ENCODE peak calls at places on chromosomes 2 and 18, in ten cellular contexts. G, L, M, K, C, T, P, Q, F and A are unnamed samples.

GRCh38 chr18:23880931-23881330 is 133.6 kb upstream of the TTC39C start:
- DNase-seq in Q (no peak), K (no peak), L (no peak), G (no peak), P (no peak), M (no peak), T (no peak), F (no peak), C (no peak), A (no peak)

GRCh38 chr18:14144628-14144895 is 12.3 kb upstream of the ZNF519 start:
- DNase-seq in P (no peak), M (no peak), T (no peak), K (no peak), F (no peak), G (no peak), Q (no peak), C (no peak), L (no peak), A (no peak)

GRCh38 chr2:239019193-239019581 is 171.3 kb downstream of the TWIST2 start:
- DNase-seq in M (no peak), K (no peak), T (no peak), Q (no peak), F (no peak), G (no peak), C (no peak), L (no peak), P (no peak), A (no peak)

GRCh38 chr2:185628985-185629384 is 109.6 kb upstream of the FSIP2 start:
- DNase-seq in C (no peak), K (no peak), Q (peak; percentile 56), M (no peak), T (no peak), L (peak; percentile 29), P (peak; percentile 17), F (no peak), G (no peak), A (no peak)

GRCh38 chr2:28160986-28161425 is 231.7 kb upstream of the FOSL2 start:
- DNase-seq in G (no peak), T (no peak), K (peak; percentile 96), P (no peak), M (peak; percentile 80), Q (no peak), F (peak; percentile 80), C (no peak), L (no peak), A (no peak)

GRCh38 chr18:31648966-31649429 is 35.4 kb downstream of the B4GALT6 start:
- DNase-seq in K (peak; percentile 68), G (no peak), Q (no peak), C (no peak), L (peak; percentile 78), T (no peak), F (peak; percentile 23), P (no peak), M (peak; percentile 43), A (no peak)

GRCh38 chr18:13265901-13266207 is 47.3 kb downstream of the LDLRAD4 start:
- DNase-seq in L (no peak), P (no peak), K (no peak), T (no peak), C (no peak), F (no peak), Q (no peak), M (no peak), G (no peak), A (no peak)

GRCh38 chr2:73902284-73902683 is 9.5 kb downstream of the ACTG2 start:
- DNase-seq in C (no peak), P (no peak), G (no peak), K (no peak), Q (no peak), T (no peak), L (no peak), M (no peak), F (no peak), A (no peak)

GRCh38 chr18:41162781-41163180 is 792.3 kb upstream of the PIK3C3 start:
- DNase-seq in T (no peak), F (no peak), G (no peak), Q (no peak), K (no peak), C (no peak), P (no peak), L (no peak), M (no peak), A (no peak)

DNA sequence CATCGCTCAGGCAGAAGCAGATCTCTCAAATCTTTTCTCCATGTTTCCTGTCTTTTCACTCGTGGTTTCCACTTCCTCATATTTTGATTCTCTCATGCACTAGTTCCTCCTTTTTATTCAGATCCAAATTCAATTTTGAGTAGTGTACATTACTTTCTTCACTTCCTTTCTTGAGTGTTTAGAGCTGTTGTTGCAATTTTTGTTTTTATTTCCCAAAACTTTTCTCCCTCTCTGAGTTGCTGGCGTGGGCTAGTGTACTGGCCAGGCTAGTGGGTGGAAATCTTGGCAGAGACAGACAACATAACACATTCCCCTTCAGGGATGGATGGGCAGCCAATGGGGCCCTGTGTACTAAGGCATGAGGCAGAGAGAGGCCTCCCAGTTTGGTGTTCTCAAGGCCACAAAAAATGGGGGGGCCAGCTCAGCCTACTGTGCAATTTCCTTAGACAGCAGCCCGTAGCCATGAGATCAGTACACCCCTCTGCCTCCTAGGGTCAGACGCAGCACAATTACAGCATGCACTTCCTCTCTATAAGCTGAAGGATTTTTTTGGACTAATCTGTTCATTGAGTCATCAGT is 145.1 kb upstream of the PID1 start:
- DNase-seq in Q (no peak), K (peak; percentile 47), L (no peak), F (peak; percentile 95), M (peak; percentile 71), G (peak; percentile 54), C (peak; percentile 38), T (no peak), P (no peak), A (no peak)
- TF ChIP-seq CTCF in Q (no peak), K (no peak), L (no peak), F (peak; percentile 14), M (no peak), G (no peak), C (no peak), T (no peak), P (no peak), A (no peak)

DNA sequence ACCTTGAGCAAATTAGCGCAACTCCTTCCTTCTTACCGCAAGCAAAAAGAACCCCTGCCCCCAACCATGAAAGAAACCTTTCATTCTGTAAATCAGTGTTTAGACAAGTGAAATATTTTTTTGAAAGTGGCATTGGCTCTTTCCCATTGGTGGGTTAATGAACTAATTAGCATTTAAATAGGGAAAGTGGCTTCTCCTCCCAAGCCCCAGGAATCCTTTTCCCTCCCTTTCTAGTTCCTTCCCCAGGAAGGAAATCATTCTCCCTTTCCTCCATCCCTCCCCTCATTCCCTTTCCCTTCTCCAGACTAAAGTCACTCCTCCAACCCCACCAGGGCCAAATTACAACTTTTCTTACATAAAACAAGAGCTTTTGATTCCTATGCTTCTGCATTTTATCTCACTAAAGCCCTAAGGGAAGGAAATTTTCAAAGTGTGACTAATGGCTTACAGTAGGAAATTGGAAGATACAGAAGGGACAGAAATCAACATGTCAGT is 22.9 kb upstream of the TYMS start:
- DNase-seq in K (no peak), F (no peak), Q (peak; percentile 6), T (no peak), P (no peak), L (no peak), G (no peak), C (no peak), M (no peak), A (no peak)
- H3K4me3 ChIP-seq in K (no peak overlapping the region), F (no peak overlapping the region), Q (no peak overlapping the region), T (no peak overlapping the region), P (no peak overlapping the region), L (no peak overlapping the region), G (no peak overlapping the region), C (no peak overlapping the region), M (no peak overlapping the region), A (no peak overlapping the region)

DNA sequence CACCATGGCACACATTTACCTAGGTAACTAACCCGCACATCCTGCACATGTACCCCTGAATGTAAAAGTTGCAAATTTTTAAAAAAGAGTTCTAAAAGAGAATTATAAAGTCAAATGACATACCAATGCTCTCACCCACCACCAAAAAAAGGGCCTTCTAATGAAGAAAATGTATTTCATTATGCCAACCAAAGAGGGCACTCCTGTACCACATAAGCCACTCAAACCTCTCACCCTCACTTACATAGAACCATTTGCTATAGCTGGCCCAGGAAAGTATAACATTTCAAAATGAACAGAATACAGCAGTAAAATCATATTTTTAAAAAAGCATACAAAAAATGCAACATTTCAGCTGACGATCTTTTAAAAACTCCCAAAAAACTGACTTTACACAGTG is 241.5 kb upstream of the PKDCC start:
- DNase-seq in G (no peak), M (no peak), F (no peak), L (no peak), Q (no peak), P (no peak), C (no peak), K (no peak), T (no peak), A (no peak)
- TF ChIP-seq CTCF in G (no peak), M (no peak), F (no peak), L (peak; percentile 19), Q (peak; percentile 18), P (no peak), C (no peak), K (no peak), T (no peak), A (no peak)

GRCh38 chr2:6773694-6774044 is 92.0 kb downstream of the CMPK2 start:
- DNase-seq in Q (no peak), T (no peak), L (no peak), P (no peak), C (no peak), M (no peak), G (no peak), F (no peak), K (no peak), A (no peak)
- H3K4me3 ChIP-seq in Q (no peak overlapping the region), T (no peak overlapping the region), L (no peak overlapping the region), P (peak overlapping the region; percentile 21), C (no peak overlapping the region), M (no peak overlapping the region), G (no peak overlapping the region), F (no peak overlapping the region), K (no peak overlapping the region), A (no peak overlapping the region)

GRCh38 chr18:9831046-9831722 is 54.6 kb upstream of the TXNDC2 start:
- DNase-seq in Q (no peak), M (no peak), T (no peak), C (no peak), P (no peak), G (no peak), L (no peak), F (no peak), K (no peak), A (no peak)
- TF ChIP-seq CTCF in Q (peak; percentile 7), M (no peak), T (no peak), C (no peak), P (peak; percentile 31), G (peak; percentile 7), L (peak; percentile 46), F (no peak), K (no peak), A (no peak)

GRCh38 chr18:10588975-10589374 is 63.1 kb downstream of the NAPG start:
- DNase-seq in T (no peak), F (no peak), M (no peak), C (no peak), K (no peak), L (peak; percentile 18), Q (no peak), P (no peak), G (no peak), A (no peak)
- H3K4me3 ChIP-seq in T (no peak overlapping the region), F (no peak overlapping the region), M (no peak overlapping the region), C (no peak overlapping the region), K (no peak overlapping the region), L (peak overlapping the region; percentile 47), Q (no peak overlapping the region), P (no peak overlapping the region), G (no peak overlapping the region), A (no peak overlapping the region)